ENCODE peak calls at places on chromosomes 6 and 20, in five cellular contexts. R is GM18507, O is stromal cell of bone marrow, X is memory B cell, E is NCI-H748 treated with DMSO at 0.1 percent for 48 hours. C is an unnamed sample.

GRCh38 chr6:131914967-131915751 is 36.0 kb downstream of the CCN2 start:
- DNase-seq in R (peak), O (peak), X (peak), E (peak), C (peak)

GRCh38 chr20:33407251-33407650 is 5.9 kb upstream of the CDK5RAP1 start:
- DNase-seq in R (no peak), O (no peak), X (no peak), E (no peak), C (no peak)

GRCh38 chr6:33869826-33870423 is 66.1 kb upstream of the MLN start:
- DNase-seq in R (no peak), O (no peak), X (no peak), E (no peak), C (no peak)

GRCh38 chr6:167872538-167873210 is 46.0 kb downstream of the AFDN start:
- DNase-seq in R (no peak), O (no peak), X (no peak), E (no peak), C (no peak)

GRCh38 chr6:165766457-165766856 is 103.4 kb upstream of the PDE10A start:
- DNase-seq in R (no peak), O (peak), X (no peak), E (no peak), C (no peak)

GRCh38 chr6:42502127-42502526 is 50.4 kb upstream of the TRERF1 start:
- DNase-seq in R (no peak), O (no peak), X (no peak), E (no peak), C (no peak)

GRCh38 chr6:128063850-128064539 is 163.1 kb upstream of the THEMIS start:
- DNase-seq in R (no peak), O (no peak), X (no peak), E (no peak), C (no peak)

GRCh38 chr6:7933794-7934193 is 23.2 kb upstream of the TXNDC5 start:
- DNase-seq in R (no peak), O (no peak), X (no peak), E (no peak), C (no peak)

GRCh38 chr6:29743568-29743967 is 20.3 kb downstream of the HLA-F start:
- DNase-seq in R (no peak), O (no peak), X (no peak), E (no peak), C (no peak)

GRCh38 chr6:52512199-52512598 is 64.7 kb downstream of the TRAM2 start:
- DNase-seq in R (no peak), O (peak), X (no peak), E (no peak), C (peak)

GRCh38 chr6:119979862-119980261 is 630.3 kb upstream of the MAN1A1 start:
- DNase-seq in R (no peak), O (no peak), X (no peak), E (peak), C (no peak)

GRCh38 chr6:122170274-122170673 is 229.2 kb upstream of the HSF2 start:
- DNase-seq in R (no peak), O (no peak), X (no peak), E (no peak), C (no peak)

GRCh38 chr20:19970256-19970765 is 46.9 kb upstream of the NAA20 start:
- DNase-seq in R (no peak), O (no peak), X (no peak), E (no peak), C (no peak)

GRCh38 chr6:13710552-13711383 is 867 bp downstream of the RANBP9 start:
- DNase-seq in R (no peak), O (no peak), X (peak), E (peak), C (no peak)

GRCh38 chr20:63176448-63177133 is 39.3 kb downstream of the YTHDF1 start:
- DNase-seq in R (no peak), O (no peak), X (no peak), E (no peak), C (no peak)